ENCODE peak calls at places on chromosome 7, in four cellular contexts. G is HepG2, V is GM12878, T is H1. W is an unnamed sample.

GRCh38 chr7:151520419-151521229 is 929 bp upstream of the RHEB start:
- DNase-seq in G (no peak), V (no peak), T (peak; percentile 56), W (peak; percentile 76)

GRCh38 chr7:124257638-124258308 is 224.9 kb upstream of the TMEM229A start:
- DNase-seq in G (no peak), V (no peak), T (no peak), W (no peak)

GRCh38 chr7:143345428-143345900 is 17.0 kb downstream of the FAM131B start:
- DNase-seq in G (no peak), V (no peak), T (peak; percentile 82), W (peak; percentile 71)

GRCh38 chr7:22116451-22117027 is 170.8 kb upstream of the CDCA7L start:
- DNase-seq in G (no peak), V (no peak), T (no peak), W (no peak)

GRCh38 chr7:26117142-26117807 is 34.7 kb upstream of the NFE2L3 start:
- DNase-seq in G (peak; percentile 23), V (no peak), T (no peak), W (peak; percentile 58)

GRCh38 chr7:100965723-100966541 is 3.4 kb upstream of the MUC12 start:
- DNase-seq in G (peak; percentile 57), V (no peak), T (peak; percentile 100), W (peak; percentile 99)

GRCh38 chr7:94332571-94332970 is 62.1 kb upstream of the COL1A2 start:
- DNase-seq in G (no peak), V (no peak), T (no peak), W (no peak)

GRCh38 chr7:79401254-79401653 is 52.2 kb downstream of the MAGI2 start:
- DNase-seq in G (no peak), V (no peak), T (no peak), W (no peak)

GRCh38 chr7:100208911-100209408 is 10.8 kb upstream of the PVRIG start:
- DNase-seq in G (no peak), V (peak; percentile 87), T (no peak), W (no peak)

GRCh38 chr7:1301812-1302310 is 69.2 kb downstream of the UNCX start:
- DNase-seq in G (no peak), V (no peak), T (no peak), W (peak; percentile 39)

GRCh38 chr7:77797734-77798393 is 370 bp downstream of the TMEM60 start:
- DNase-seq in G (no peak), V (no peak), T (no peak), W (peak; percentile 30)

GRCh38 chr7:2488681-2489080 is 12.5 kb upstream of the GRIFIN start:
- DNase-seq in G (no peak), V (no peak), T (no peak), W (no peak)

GRCh38 chr7:116776046-116776445 is 86.3 kb upstream of the CAPZA2 start:
- DNase-seq in G (no peak), V (no peak), T (no peak), W (no peak)

GRCh38 chr7:40644454-40645188 is 509.8 kb downstream of the SUGCT start:
- DNase-seq in G (no peak), V (no peak), T (no peak), W (peak; percentile 41)

GRCh38 chr7:132579260-132579899 is 3.1 kb upstream of the PLXNA4 start:
- DNase-seq in G (no peak), V (no peak), T (no peak), W (no peak)

GRCh38 chr7:153772966-153773365 is 279.2 kb upstream of the DPP6 start:
- DNase-seq in G (no peak), V (no peak), T (no peak), W (no peak)

GRCh38 chr7:102967798-102968197 is 55.0 kb downstream of the LRRC17 start:
- DNase-seq in G (no peak), V (no peak), T (no peak), W (no peak)

GRCh38 chr7:154409703-154410311 is 357.6 kb downstream of the DPP6 start:
- DNase-seq in G (peak; percentile 10), V (no peak), T (peak; percentile 60), W (no peak)

GRCh38 chr7:46058424-46058823 is 137.4 kb upstream of the IGFBP3 start:
- DNase-seq in G (no peak), V (no peak), T (no peak), W (no peak)

GRCh38 chr7:73577627-73578341 is 595 bp downstream of the TBL2 start:
- DNase-seq in G (peak; percentile 30), V (no peak), T (no peak), W (no peak)

GRCh38 chr7:42449431-42449830 is 212.4 kb upstream of the GLI3 start:
- DNase-seq in G (no peak), V (no peak), T (no peak), W (no peak)

GRCh38 chr7:78039791-78040776 is 241.5 kb downstream of the PHTF2 start:
- DNase-seq in G (no peak), V (no peak), T (peak; percentile 95), W (no peak)

GRCh38 chr7:102101111-102101551 is 185.5 kb upstream of the SH2B2 start:
- DNase-seq in G (no peak), V (no peak), T (peak; percentile 35), W (no peak)

GRCh38 chr7:93146465-93147127 is 1.6 kb downstream of the SAMD9L start:
- DNase-seq in G (no peak), V (no peak), T (no peak), W (no peak)

GRCh38 chr7:123674399-123675091 is 18.9 kb downstream of the LMOD2 start:
- DNase-seq in G (no peak), V (no peak), T (no peak), W (no peak)

GRCh38 chr7:6026917-6027316 is 4.3 kb upstream of the ANKRD61 start:
- DNase-seq in G (no peak), V (no peak), T (no peak), W (no peak)

GRCh38 chr7:73738220-73738611 is 386 bp downstream of the ABHD11 start:
- DNase-seq in G (no peak), V (no peak), T (peak; percentile 73), W (peak; percentile 94)

GRCh38 chr7:53070883-53071282 is 35.5 kb downstream of the POM121L12 start:
- DNase-seq in G (no peak), V (no peak), T (no peak), W (no peak)

GRCh38 chr7:22093003-22093402 is 147.3 kb upstream of the CDCA7L start:
- DNase-seq in G (no peak), V (no peak), T (no peak), W (no peak)

GRCh38 chr7:30102281-30102680 is 32.5 kb upstream of the MTURN start:
- DNase-seq in G (no peak), V (no peak), T (no peak), W (no peak)

GRCh38 chr7:30104134-30104533 is 30.7 kb upstream of the MTURN start:
- DNase-seq in G (no peak), V (no peak), T (no peak), W (no peak)
- TF ChIP-seq MAX in G (no peak), V (no peak), T (no peak), W (no peak)

GRCh38 chr7:155815332-155816191 is 3.3 kb upstream of the SHH start:
- DNase-seq in G (no peak), V (no peak), T (peak; percentile 96), W (peak; percentile 77)
- TF ChIP-seq SIN3A in G (no peak), V (no peak), T (no peak), W (no peak)

DNA sequence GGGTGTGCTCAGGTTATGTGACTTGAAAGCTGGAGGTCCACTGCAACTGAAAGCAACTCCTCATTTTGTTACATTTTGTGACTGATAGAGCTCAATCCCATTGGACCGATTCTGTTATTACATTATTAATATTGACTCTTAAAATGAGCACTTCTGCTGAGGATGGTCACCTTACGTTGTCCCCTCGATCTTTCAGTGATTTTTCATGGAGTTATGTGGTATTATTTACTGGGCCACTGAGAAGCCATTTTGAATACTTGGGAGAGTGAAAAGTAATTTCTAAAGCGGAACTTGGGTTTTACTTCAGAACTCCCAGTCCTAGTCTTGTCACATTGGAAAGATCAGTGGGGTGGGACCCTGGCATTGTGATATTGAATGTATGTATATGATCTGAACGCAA is 96.3 kb upstream of the FAM180A start:
- DNase-seq in G (no peak), V (no peak), T (no peak), W (no peak)
- TF ChIP-seq TCF12 in G (no peak), V (no peak), T (no peak), W (no peak)

DNA sequence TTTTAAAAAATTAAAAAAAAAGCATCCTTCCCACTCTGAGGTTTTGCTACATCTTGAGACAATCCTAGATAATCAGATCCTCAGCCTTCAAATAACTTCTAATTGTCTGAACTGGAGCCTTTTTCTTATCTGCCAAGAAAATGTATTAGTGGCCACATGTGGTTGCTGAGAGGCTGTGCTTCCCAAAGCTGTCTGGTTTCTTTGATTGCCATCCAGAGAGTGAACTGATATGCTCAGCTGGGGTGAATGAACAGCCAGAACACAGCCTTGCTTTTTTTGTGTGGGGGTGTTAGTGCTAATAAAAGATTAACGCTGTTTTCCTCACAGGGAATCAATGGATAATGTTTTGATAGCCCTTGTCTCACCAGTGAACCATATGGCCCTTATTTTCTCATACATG is 66.8 kb downstream of the BBS9 start:
- DNase-seq in G (no peak), V (no peak), T (no peak), W (peak; percentile 49)
- TF ChIP-seq MAX in G (no peak), V (no peak), T (no peak), W (no peak)

GRCh38 chr7:39587393-39587792 is 21.2 kb downstream of the YAE1 start:
- DNase-seq in G (no peak), V (no peak), T (no peak), W (no peak)
- TF ChIP-seq SIN3A in G (no peak), V (no peak), T (no peak), W (no peak)

GRCh38 chr7:85634951-85635350 is 448.1 kb upstream of the SEMA3D start:
- DNase-seq in G (no peak), V (no peak), T (no peak), W (no peak)

GRCh38 chr7:85628187-85628586 is 441.3 kb upstream of the SEMA3D start:
- DNase-seq in G (no peak), V (no peak), T (no peak), W (peak; percentile 32)

DNA sequence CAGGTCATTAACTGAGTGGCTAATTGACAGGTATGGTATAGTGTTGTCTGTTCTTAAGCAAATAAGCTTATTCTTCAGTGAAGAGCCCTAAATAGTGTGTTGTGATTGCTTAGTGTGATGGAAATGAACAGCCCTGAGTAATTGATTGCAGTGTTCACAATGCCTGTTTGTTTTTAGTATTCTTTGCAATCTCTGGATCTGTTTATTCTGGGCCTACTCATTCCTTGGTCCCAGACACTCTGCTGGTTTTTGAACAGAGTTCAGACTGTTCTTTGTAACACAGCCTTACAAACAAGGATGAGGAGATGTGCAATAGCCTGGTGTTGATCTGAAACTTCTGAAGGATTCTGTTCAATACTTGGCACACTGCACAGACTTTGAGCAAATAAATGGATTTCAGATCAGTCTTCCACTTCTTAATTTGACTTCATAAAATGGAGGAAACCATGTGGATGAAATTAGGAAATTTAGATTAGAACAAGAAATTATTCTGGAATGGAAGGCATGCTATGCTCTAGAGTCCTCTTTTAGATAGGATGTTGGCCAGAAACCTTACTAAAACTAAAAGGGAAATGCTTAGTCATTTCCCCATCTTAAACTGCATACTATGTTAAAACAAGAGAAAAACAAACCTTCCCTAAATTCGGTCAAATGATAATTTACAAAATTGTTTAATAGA is 444.2 kb upstream of the SEMA3D start:
- DNase-seq in G (peak; percentile 5), V (no peak), T (no peak), W (no peak)
- TF ChIP-seq TCF12 in G (no peak), V (no peak), T (no peak), W (no peak)

GRCh38 chr7:130490888-130491771 is 755 bp upstream of the MEST start:
- DNase-seq in G (no peak), V (no peak), T (peak; percentile 86), W (peak; percentile 87)
- TF ChIP-seq MAX in G (no peak), V (no peak), T (peak; percentile 47), W (peak; percentile 58)

GRCh38 chr7:129438281-129438838 is 4.1 kb downstream of the STRIP2 start:
- DNase-seq in G (no peak), V (no peak), T (no peak), W (no peak)
- TF ChIP-seq SIN3A in G (no peak), V (no peak), T (no peak), W (no peak)

W was measured in SK-N-SH.